ENCODE peak calls at places on chromosomes 7 and 10, in five cellular contexts. D is Karpas-422, P is NCI-H774, C is stomach, R is NCI-H2029 treated with DMSO at 0.1 percent for 48 hours. J is an unnamed sample.

GRCh38 chr10:100370976-100371706 is 24.1 kb downstream of the SCD start:
- DNase-seq in D (no peak), P (peak), C (peak), R (no peak), J (peak)

GRCh38 chr10:34581871-34582532 is 233.1 kb downstream of the PARD3 start:
- DNase-seq in D (no peak), P (no peak), C (no peak), R (no peak), J (no peak)

GRCh38 chr10:96986200-96986856 is 154.2 kb downstream of the LCOR start:
- DNase-seq in D (no peak), P (no peak), C (no peak), R (no peak), J (no peak)

GRCh38 chr10:62053860-62054259 is 152.4 kb downstream of the ARID5B start:
- DNase-seq in D (no peak), P (peak), C (no peak), R (no peak), J (no peak)

GRCh38 chr10:93437000-93437945 is 44.9 kb downstream of the MYOF start:
- DNase-seq in D (no peak), P (no peak), C (peak), R (no peak), J (no peak)

GRCh38 chr10:73906524-73907447 is 4.1 kb upstream of the PLAU start:
- DNase-seq in D (no peak), P (no peak), C (no peak), R (no peak), J (no peak)

GRCh38 chr7:45124351-45124750 is 12.9 kb upstream of the TBRG4 start:
- DNase-seq in D (no peak), P (no peak), C (no peak), R (no peak), J (no peak)

GRCh38 chr10:58797356-58797755 is 284.7 kb downstream of the BICC1 start:
- DNase-seq in D (no peak), P (no peak), C (no peak), R (no peak), J (no peak)

GRCh38 chr7:86995052-86995725 is 64.3 kb downstream of the ELAPOR2 start:
- DNase-seq in D (no peak), P (no peak), C (no peak), R (no peak), J (no peak)

GRCh38 chr10:52615756-52616419 is 156.7 kb downstream of the MBL2 start:
- DNase-seq in D (no peak), P (no peak), C (no peak), R (no peak), J (no peak)

GRCh38 chr10:113438660-113439059 is 114.2 kb upstream of the HABP2 start:
- DNase-seq in D (no peak), P (no peak), C (no peak), R (no peak), J (no peak)

GRCh38 chr7:98284335-98285036 is 3.0 kb downstream of the BRI3 start:
- DNase-seq in D (no peak), P (no peak), C (peak), R (no peak), J (no peak)

GRCh38 chr10:109987413-109987812 is 20.4 kb upstream of the ADD3 start:
- DNase-seq in D (no peak), P (no peak), C (no peak), R (no peak), J (no peak)

GRCh38 chr10:123284022-123284421 is 129.8 kb downstream of the BUB3 start:
- DNase-seq in D (peak), P (no peak), C (no peak), R (no peak), J (no peak)

J was measured in OCI-LY7.